ENCODE peak calls at places on chromosomes 5 and 9, in eight cellular contexts. B, G, D, I, Z, P, Q and T are unnamed samples.

GRCh38 chr9:92140754-92141143 is 25.5 kb upstream of the SPTLC1 start:
- DNase-seq in P (no peak), Q (no peak), I (no peak), D (no peak), Z (no peak), B (no peak), G (no peak), T (no peak)

GRCh38 chr9:88280816-88281382 is 107.3 kb upstream of the SPIN1 start:
- DNase-seq in Q (no peak), I (no peak), D (no peak), B (no peak), Z (peak), G (no peak), P (no peak), T (no peak)

GRCh38 chr9:132381966-132382541 is 24.6 kb downstream of the TTF1 start:
- DNase-seq in P (no peak), Q (no peak), B (no peak), I (no peak), Z (no peak), G (no peak), D (no peak), T (no peak)

GRCh38 chr5:176742246-176743105 is 67.9 kb upstream of the UNC5A start:
- DNase-seq in B (no peak), D (peak), P (no peak), G (no peak), Q (no peak), I (no peak), Z (no peak), T (no peak)

GRCh38 chr5:78213799-78214198 is 80.7 kb downstream of the AP3B1 start:
- DNase-seq in I (no peak), B (no peak), D (no peak), G (no peak), Z (no peak), P (no peak), Q (no peak), T (no peak)

GRCh38 chr5:176888016-176888864 is 10.9 kb downstream of the HK3 start:
- DNase-seq in B (no peak), I (no peak), P (no peak), D (no peak), G (no peak), Q (no peak), Z (no peak), T (no peak)

GRCh38 chr5:149732500-149733128 is 2.5 kb downstream of the PPARGC1B start:
- DNase-seq in I (no peak), Q (no peak), P (no peak), G (no peak), B (no peak), Z (peak), D (no peak), T (no peak)

GRCh38 chr9:124045076-124045829 is 33.7 kb downstream of the LHX2 start:
- DNase-seq in P (no peak), B (no peak), Z (peak), Q (peak), D (peak), I (peak), G (peak), T (no peak)

GRCh38 chr9:114452219-114453169 is 52.8 kb downstream of the WHRN start:
- DNase-seq in Z (peak), Q (peak), G (no peak), B (no peak), P (no peak), I (no peak), D (no peak), T (no peak)

GRCh38 chr9:3708751-3709150 is 182.9 kb upstream of the RFX3 start:
- DNase-seq in G (peak), D (no peak), B (no peak), P (no peak), Q (peak), Z (no peak), I (no peak), T (no peak)

GRCh38 chr5:5380298-5380697 is 42.2 kb upstream of the ICE1 start:
- DNase-seq in P (no peak), Z (no peak), I (no peak), D (no peak), B (no peak), G (no peak), Q (no peak), T (no peak)